ENCODE peak calls at places on chromosomes 13 and 19, in six cellular contexts. Q is heart right ventricle; Z is activated CD4-positive, alpha-beta T cell treated with anti-CD3 and anti-CD28 coated beads, Interleukin-2, amount 50 U/mL, for 24 hours; H is stimulated activated CD4-positive, alpha-beta T cell treated with anti-CD3 and anti-CD28 coated beads, Interleukin-2, amount 100 ng/mL, for 48 hours; J is Kasumi-1; W is AG08395. N is an unnamed sample.

GRCh38 chr19:34662919-34663318 is 14.0 kb downstream of the SCGB2B2 start:
- DNase-seq in Q (no peak), Z (no peak), H (peak), J (peak), W (peak), N (peak)

GRCh38 chr13:30832845-30833332 is 73.2 kb upstream of the MEDAG start:
- DNase-seq in Q (peak), Z (peak), H (peak), J (no peak), W (no peak), N (peak)

GRCh38 chr19:35318679-35319448 is 10.1 kb upstream of the CD22 start:
- DNase-seq in Q (peak), Z (no peak), H (no peak), J (no peak), W (peak), N (peak)

GRCh38 chr13:51045450-51045849 is 65.6 kb downstream of the C13orf42 start:
- DNase-seq in Q (no peak), Z (no peak), H (no peak), J (no peak), W (no peak), N (no peak)

GRCh38 chr13:77698211-77699058 is 948 bp downstream of the SLAIN1 start:
- DNase-seq in Q (peak), Z (peak), H (peak), J (peak), W (peak), N (peak)

GRCh38 chr13:64154514-64154913 is 2738.9 kb upstream of the PCDH20 start:
- DNase-seq in Q (no peak), Z (no peak), H (no peak), J (peak), W (no peak), N (no peak)

GRCh38 chr13:43749503-43749902 is 37.3 kb downstream of the ENOX1 start:
- DNase-seq in Q (no peak), Z (no peak), H (no peak), J (no peak), W (no peak), N (no peak)

GRCh38 chr19:954672-955494 is 29.0 kb downstream of the ARID3A start:
- DNase-seq in Q (no peak), Z (no peak), H (no peak), J (no peak), W (no peak), N (no peak)

GRCh38 chr13:67148219-67148583 is 81.9 kb downstream of the PCDH9 start:
- DNase-seq in Q (no peak), Z (no peak), H (no peak), J (no peak), W (peak), N (no peak)

GRCh38 chr19:3818479-3818878 is 32.3 kb upstream of the MATK start:
- DNase-seq in Q (no peak), Z (no peak), H (peak), J (peak), W (peak), N (peak)

GRCh38 chr13:29510698-29511438 is 84.6 kb downstream of the SLC7A1 start:
- DNase-seq in Q (no peak), Z (no peak), H (no peak), J (no peak), W (no peak), N (no peak)

GRCh38 chr13:30787747-30788535 is 52.6 kb downstream of the ALOX5AP start:
- DNase-seq in Q (no peak), Z (no peak), H (no peak), J (no peak), W (no peak), N (no peak)

GRCh38 chr19:56383826-56384605 is 9.3 kb downstream of the ZNF582 start:
- DNase-seq in Q (no peak), Z (no peak), H (no peak), J (no peak), W (no peak), N (no peak)

GRCh38 chr13:112928958-112929777 is 39.8 kb upstream of the MCF2L start:
- DNase-seq in Q (no peak), Z (no peak), H (no peak), J (no peak), W (peak), N (no peak)

GRCh38 chr13:111326621-111326965 is 6.2 kb downstream of the TEX29 start:
- DNase-seq in Q (no peak), Z (no peak), H (no peak), J (no peak), W (no peak), N (no peak)

GRCh38 chr13:33381906-33382305 is 96.4 kb upstream of the STARD13 start:
- DNase-seq in Q (no peak), Z (no peak), H (no peak), J (no peak), W (no peak), N (no peak)

GRCh38 chr19:15631817-15632216 is 8.9 kb upstream of the CYP4F3 start:
- DNase-seq in Q (no peak), Z (no peak), H (peak), J (peak), W (no peak), N (peak)

GRCh38 chr19:13463296-13463695 is 43.0 kb downstream of the CACNA1A start:
- DNase-seq in Q (no peak), Z (no peak), H (peak), J (peak), W (peak), N (peak)

GRCh38 chr13:65314008-65314407 is 1916.1 kb downstream of the PCDH9 start:
- DNase-seq in Q (no peak), Z (no peak), H (no peak), J (no peak), W (no peak), N (no peak)

GRCh38 chr19:15015946-15016542 is 33.2 kb upstream of the CASP14 start:
- DNase-seq in Q (no peak), Z (no peak), H (no peak), J (peak), W (no peak), N (peak)

GRCh38 chr19:17333611-17334413 is 843 bp downstream of the ANO8 start:
- DNase-seq in Q (no peak), Z (peak), H (peak), J (peak), W (peak), N (peak)

GRCh38 chr19:53172892-53173291 is 14.0 kb upstream of the ZNF347 start:
- DNase-seq in Q (no peak), Z (no peak), H (no peak), J (no peak), W (no peak), N (no peak)

GRCh38 chr13:47287291-47287751 is 390.5 kb upstream of the HTR2A start:
- DNase-seq in Q (no peak), Z (no peak), H (no peak), J (no peak), W (peak), N (no peak)

GRCh38 chr19:465056-465816 is 4.4 kb upstream of the SHC2 start:
- DNase-seq in Q (no peak), Z (no peak), H (no peak), J (no peak), W (no peak), N (no peak)

GRCh38 chr19:45423033-45423588 is 606 bp downstream of the ERCC1 start:
- DNase-seq in Q (no peak), Z (no peak), H (peak), J (no peak), W (no peak), N (no peak)

GRCh38 chr19:5850743-5851293 is 431 bp downstream of the FUT3 start:
- DNase-seq in Q (no peak), Z (no peak), H (no peak), J (no peak), W (no peak), N (no peak)

GRCh38 chr19:38149597-38149996 is 74.4 kb downstream of the DPF1 start:
- DNase-seq in Q (no peak), Z (no peak), H (no peak), J (peak), W (peak), N (no peak)

GRCh38 chr19:8503506-8503905 is 1.1 kb upstream of the PRAM1 start:
- DNase-seq in Q (no peak), Z (no peak), H (no peak), J (no peak), W (no peak), N (no peak)

GRCh38 chr13:71714802-71715375 is 152.1 kb downstream of the DACH1 start:
- DNase-seq in Q (no peak), Z (no peak), H (no peak), J (no peak), W (no peak), N (no peak)

GRCh38 chr13:113792821-113793717 is 34.0 kb downstream of the TMEM255B start:
- DNase-seq in Q (no peak), Z (no peak), H (no peak), J (no peak), W (no peak), N (no peak)

GRCh38 chr13:66775196-66775595 is 454.9 kb downstream of the PCDH9 start:
- DNase-seq in Q (no peak), Z (no peak), H (no peak), J (no peak), W (no peak), N (no peak)

GRCh38 chr19:30873691-30874090 is 475.5 kb downstream of the TSHZ3 start:
- DNase-seq in Q (no peak), Z (no peak), H (no peak), J (no peak), W (no peak), N (no peak)

GRCh38 chr13:52162279-52163101 is 3.1 kb upstream of the NEK3 start:
- DNase-seq in Q (no peak), Z (no peak), H (no peak), J (no peak), W (no peak), N (no peak)

GRCh38 chr13:63409791-63410351 is 1994.2 kb upstream of the PCDH20 start:
- DNase-seq in Q (no peak), Z (no peak), H (no peak), J (no peak), W (peak), N (no peak)

GRCh38 chr13:65461590-65461989 is 1768.5 kb downstream of the PCDH9 start:
- DNase-seq in Q (no peak), Z (no peak), H (no peak), J (no peak), W (no peak), N (no peak)

GRCh38 chr13:26230703-26231102 is 8.6 kb upstream of the RNF6 start:
- DNase-seq in Q (no peak), Z (no peak), H (no peak), J (no peak), W (no peak), N (no peak)